ENCODE peak calls at places on chromosome 11, in ten cellular contexts. I is retina; L is NCI-H82; J is smooth muscle cell of the brain vasculature; Q is transverse colon; N is NCI-H774; R is SIG-M5; U is RCC 7860; G is stimulated activated CD4-positive, alpha-beta T cell treated with anti-CD3 and anti-CD28 coated beads, TNF-alpha, amount 100 ng/mL, for 48 hours; V is neural progenitor cell. H is an unnamed sample.

GRCh38 chr11:109112748-109113378 is 309.1 kb upstream of the C11orf87 start:
- DNase-seq in G (no peak), R (no peak), J (no peak), V (no peak), L (peak; percentile 96), Q (no peak), I (peak; percentile 78), N (peak; percentile 33), U (no peak), H (no peak)

GRCh38 chr11:45279645-45280044 is 6.5 kb downstream of the SYT13 start:
- DNase-seq in R (no peak), Q (no peak), V (no peak), J (no peak), N (no peak), G (no peak), U (no peak), L (no peak), I (no peak), H (no peak)

GRCh38 chr11:8610532-8611116 is 16.6 kb upstream of the STK33 start:
- DNase-seq in U (no peak), L (no peak), N (peak; percentile 16), G (no peak), V (no peak), I (no peak), Q (no peak), J (no peak), R (no peak), H (peak; percentile 47)

GRCh38 chr11:23023319-23023718 is 163.0 kb upstream of the CCDC179 start:
- DNase-seq in N (no peak), Q (no peak), J (no peak), L (no peak), R (no peak), G (no peak), V (no peak), U (no peak), I (no peak), H (no peak)

GRCh38 chr11:76226626-76227025 is 20.3 kb upstream of the WNT11 start:
- DNase-seq in R (no peak), L (no peak), Q (no peak), U (no peak), V (no peak), G (no peak), I (no peak), N (no peak), J (no peak), H (no peak)

GRCh38 chr11:111565111-111565720 is 24.7 kb downstream of the LAYN start:
- DNase-seq in I (peak; percentile 65), G (peak; percentile 55), R (no peak), L (peak; percentile 67), Q (peak; percentile 68), N (peak; percentile 66), U (peak; percentile 37), V (peak; percentile 55), J (no peak), H (peak; percentile 38)

GRCh38 chr11:123543796-123544195 is 110.6 kb downstream of the SCN3B start:
- DNase-seq in N (no peak), R (no peak), J (no peak), L (no peak), G (no peak), Q (no peak), I (no peak), V (no peak), U (no peak), H (no peak)

GRCh38 chr11:64564947-64565889 is 25.8 kb upstream of the SLC22A12 start:
- DNase-seq in Q (no peak), G (no peak), R (no peak), N (no peak), I (no peak), U (no peak), J (no peak), V (peak; percentile 73), L (peak; percentile 34), H (peak; percentile 93)

GRCh38 chr11:95257596-95257995 is 26.6 kb upstream of the SESN3 start:
- DNase-seq in Q (no peak), N (no peak), L (no peak), V (no peak), I (no peak), G (no peak), U (no peak), J (no peak), R (no peak), H (no peak)

GRCh38 chr11:2968501-2968900 is 23.6 kb downstream of the NAP1L4 start:
- DNase-seq in J (no peak), I (no peak), R (no peak), N (no peak), V (no peak), Q (no peak), G (no peak), U (no peak), L (no peak), H (no peak)

GRCh38 chr11:117931331-117931950 is 2.2 kb upstream of the TMPRSS13 start:
- DNase-seq in J (no peak), I (no peak), G (no peak), Q (no peak), V (no peak), N (no peak), R (no peak), U (no peak), L (no peak), H (no peak)

GRCh38 chr11:128181090-128181485 is 406.3 kb downstream of the ETS1 start:
- DNase-seq in I (no peak), U (no peak), L (no peak), J (no peak), G (no peak), V (no peak), N (no peak), R (no peak), Q (no peak), H (no peak)

GRCh38 chr11:14623036-14623435 is 20.6 kb upstream of the PDE3B start:
- DNase-seq in R (no peak), G (no peak), N (no peak), J (no peak), Q (no peak), U (no peak), I (no peak), L (no peak), V (peak; percentile 12), H (peak; percentile 30)

GRCh38 chr11:93133710-93134109 is 64.1 kb downstream of the SLC36A4 start:
- DNase-seq in V (no peak), N (no peak), R (no peak), U (no peak), J (peak; percentile 32), I (peak; percentile 42), G (no peak), Q (no peak), L (no peak), H (no peak)

GRCh38 chr11:92457250-92457649 is 232.6 kb downstream of the FAT3 start:
- DNase-seq in I (no peak), J (no peak), R (no peak), N (no peak), U (no peak), V (no peak), Q (no peak), L (no peak), G (no peak), H (no peak)

GRCh38 chr11:125494987-125495725 is 909 bp downstream of the FEZ1 start:
- DNase-seq in U (no peak), J (no peak), Q (no peak), G (no peak), N (no peak), I (peak; percentile 87), V (peak; percentile 83), R (no peak), L (peak; percentile 43), H (peak; percentile 85)

GRCh38 chr11:66784575-66784974 is 55.6 kb upstream of the SPTBN2 start:
- DNase-seq in N (no peak), U (no peak), I (no peak), G (no peak), J (no peak), L (no peak), Q (no peak), V (no peak), R (no peak), H (no peak)

GRCh38 chr11:76270387-76270786 is 64.1 kb upstream of the WNT11 start:
- DNase-seq in J (no peak), G (no peak), N (no peak), V (no peak), Q (no peak), R (no peak), U (no peak), L (peak; percentile 60), I (peak; percentile 33), H (no peak)

GRCh38 chr11:119168471-119169271 is at the start of gene NLRX1:
- DNase-seq in R (no peak), V (peak; percentile 90), U (peak; percentile 72), L (peak; percentile 53), J (peak; percentile 29), I (peak; percentile 89), Q (peak; percentile 90), G (peak; percentile 85), N (peak; percentile 86), H (peak; percentile 95)

GRCh38 chr11:103202048-103202651 is 92.9 kb downstream of the DYNC2H1 start:
- DNase-seq in L (peak; percentile 33), N (no peak), R (no peak), U (peak; percentile 17), Q (no peak), G (no peak), V (peak; percentile 29), J (peak; percentile 10), I (peak; percentile 9), H (peak; percentile 1)

GRCh38 chr11:102886999-102887398 is 12.2 kb upstream of the MMP12 start:
- DNase-seq in Q (no peak), L (no peak), V (no peak), J (peak; percentile 9), U (no peak), N (no peak), G (no peak), I (no peak), R (no peak), H (no peak)

GRCh38 chr11:9787260-9787659 is 123.4 kb downstream of the SWAP70 start:
- DNase-seq in N (no peak), Q (no peak), U (peak; percentile 31), R (no peak), L (no peak), V (no peak), J (no peak), I (no peak), G (no peak), H (no peak)